ENCODE peak calls at places on chromosomes 2 and 18, in seven cellular contexts. D is transverse colon; K is mucosa of descending colon; W is heart left ventricle; U is neuronal stem cell; R is IMR-90; H is effector memory CD4-positive, alpha-beta T cell. Y is an unnamed sample. For H3K4me1, the result is how much of the 10 kb centered on the place peaks cover.

GRCh38 chr2:206260427-206261012 is 13.9 kb upstream of the ZDBF2 start:
- DNase-seq in U (no peak), R (peak), K (no peak), H (no peak), D (no peak), W (no peak), Y (peak)

GRCh38 chr2:239276813-239277193 is 124.0 kb downstream of the HDAC4 start:
- DNase-seq in H (no peak), W (peak), U (no peak), R (no peak), D (no peak), K (peak), Y (no peak)

GRCh38 chr2:193679850-193680249 is 1485.1 kb upstream of the TMEFF2 start:
- DNase-seq in K (no peak), R (no peak), H (no peak), W (no peak), U (no peak), D (no peak), Y (peak)

GRCh38 chr2:38296381-38296780 is 80.7 kb downstream of the ATL2 start:
- DNase-seq in R (no peak), K (no peak), U (no peak), W (no peak), H (no peak), D (no peak), Y (no peak)

GRCh38 chr2:189210250-189211075 is 30.9 kb upstream of the COL5A2 start:
- DNase-seq in K (no peak), H (no peak), U (no peak), R (peak), D (peak), W (peak), Y (no peak)

GRCh38 chr2:30266051-30266621 is 34.8 kb downstream of the LBH start:
- DNase-seq in R (no peak), D (peak), U (no peak), H (peak), W (peak), K (peak), Y (no peak)

GRCh38 chr18:56021814-56022205 is 433.8 kb upstream of the TCF4 start:
- DNase-seq in W (no peak), K (no peak), U (no peak), D (no peak), H (no peak), R (no peak), Y (no peak)

GRCh38 chr2:178677599-178677998 is 129.6 kb downstream of the TTN start:
- DNase-seq in H (no peak), W (no peak), K (no peak), U (no peak), D (no peak), R (no peak), Y (no peak)

GRCh38 chr2:9333591-9334171 is 89.6 kb downstream of the ITGB1BP1 start:
- DNase-seq in R (peak), U (peak), D (peak), K (peak), H (no peak), W (peak), Y (peak)

GRCh38 chr18:6877288-6877687 is 147.8 kb downstream of the ARHGAP28 start:
- DNase-seq in R (no peak), H (no peak), D (no peak), U (no peak), K (no peak), W (no peak), Y (no peak)

GRCh38 chr2:28370355-28370754 is 22.3 kb upstream of the FOSL2 start:
- DNase-seq in H (no peak), U (no peak), D (no peak), K (no peak), W (no peak), R (no peak), Y (no peak)

GRCh38 chr2:1491751-1492150 is 78.5 kb downstream of the TPO start:
- DNase-seq in H (no peak), U (no peak), W (no peak), R (no peak), K (no peak), D (no peak), Y (no peak)

GRCh38 chr18:78767648-78768071 is 212.0 kb upstream of the SALL3 start:
- DNase-seq in R (no peak), D (no peak), K (no peak), H (no peak), W (no peak), U (no peak), Y (no peak)

GRCh38 chr2:31319391-31320175 is 85.6 kb downstream of the EHD3 start:
- DNase-seq in R (peak), K (no peak), D (peak), W (no peak), U (no peak), H (no peak), Y (no peak)

GRCh38 chr2:225429718-225430117 is 30.2 kb downstream of the NYAP2 start:
- DNase-seq in R (peak), D (no peak), U (no peak), K (no peak), H (no peak), W (no peak), Y (no peak)

GRCh38 chr2:205686231-205687017 is 4.1 kb downstream of the NRP2 start:
- DNase-seq in K (no peak), W (no peak), H (no peak), R (peak), D (no peak), U (no peak), Y (no peak)

GRCh38 chr18:41144444-41144843 is 810.6 kb upstream of the PIK3C3 start:
- DNase-seq in W (no peak), U (no peak), D (no peak), H (no peak), R (peak), K (no peak), Y (no peak)

GRCh38 chr2:120398961-120399888 is 53.3 kb downstream of the INHBB start:
- DNase-seq in H (no peak), D (peak), U (no peak), R (no peak), W (no peak), K (peak), Y (peak)

GRCh38 chr2:172539767-172540166 is 16.1 kb upstream of the PDK1 start:
- DNase-seq in D (no peak), K (no peak), W (no peak), R (no peak), H (no peak), U (no peak), Y (no peak)

GRCh38 chr2:174840436-174840835 is 76.2 kb upstream of the CHRNA1 start:
- DNase-seq in R (peak), U (no peak), H (no peak), D (no peak), W (no peak), K (no peak), Y (no peak)

GRCh38 chr2:10400568-10400977 is 47.6 kb downstream of the ODC1 start:
- DNase-seq in R (no peak), D (peak), H (no peak), W (peak), K (no peak), U (no peak), Y (no peak)

GRCh38 chr2:36174920-36175319 is 180.7 kb upstream of the CRIM1 start:
- DNase-seq in R (no peak), K (no peak), W (no peak), H (no peak), D (no peak), U (no peak), Y (no peak)

GRCh38 chr2:216651370-216651881 is 18.2 kb downstream of the IGFBP2 start:
- DNase-seq in H (no peak), R (peak), D (no peak), K (no peak), U (no peak), W (no peak), Y (no peak)

GRCh38 chr2:164843346-164843841 is 1.8 kb upstream of the COBLL1 start:
- DNase-seq in D (no peak), R (no peak), U (no peak), W (no peak), H (no peak), K (no peak), Y (peak)

GRCh38 chr2:221389909-221390308 is 182.2 kb downstream of the EPHA4 start:
- DNase-seq in H (no peak), W (no peak), D (no peak), K (no peak), U (no peak), R (no peak), Y (no peak)

GRCh38 chr2:156077041-156077735 is 255.3 kb downstream of the NR4A2 start:
- DNase-seq in R (no peak), U (no peak), D (no peak), W (no peak), K (no peak), H (no peak), Y (no peak)

GRCh38 chr2:157748371-157749132 is 119.9 kb upstream of the ACVR1C start:
- DNase-seq in W (no peak), R (peak), K (no peak), D (no peak), H (no peak), U (no peak), Y (no peak)

DNA sequence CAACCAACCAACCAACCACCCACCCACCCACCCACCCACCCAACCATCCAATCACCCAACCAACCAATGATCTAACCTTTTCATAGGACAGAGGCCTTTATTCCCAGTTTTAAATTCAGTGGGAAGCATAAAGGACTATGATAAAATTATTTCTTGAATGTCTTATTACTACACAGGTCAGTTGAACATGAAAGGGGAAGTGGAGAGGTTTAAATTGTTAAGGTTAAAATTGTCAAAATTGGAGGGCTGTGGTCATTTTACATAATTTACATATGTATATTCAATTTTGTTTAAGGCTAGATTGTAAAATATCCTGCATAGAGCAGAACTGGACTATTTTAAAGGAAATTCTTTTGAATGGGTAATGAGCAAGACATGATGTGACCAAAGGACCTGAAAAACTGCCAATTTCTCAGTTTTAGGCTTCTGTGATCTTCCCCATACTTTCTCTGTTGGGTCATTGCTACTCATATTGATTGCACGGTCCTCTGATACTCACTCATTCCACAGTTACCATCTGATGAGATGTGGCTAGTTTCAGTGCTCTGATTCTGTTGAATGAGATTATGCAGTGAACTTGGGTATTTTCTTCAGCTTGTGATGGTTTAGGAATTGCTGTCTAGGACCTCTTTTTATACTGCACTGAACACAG is 127.4 kb downstream of the PLCL1 start:
- DNase-seq in W (no peak), R (peak), K (no peak), D (no peak), U (no peak), H (no peak), Y (no peak)
- H3K4me1 ChIP-seq in W (under half), R (under half), K (under half), D (under half), U (under half), H (under half), Y (under half)

DNA sequence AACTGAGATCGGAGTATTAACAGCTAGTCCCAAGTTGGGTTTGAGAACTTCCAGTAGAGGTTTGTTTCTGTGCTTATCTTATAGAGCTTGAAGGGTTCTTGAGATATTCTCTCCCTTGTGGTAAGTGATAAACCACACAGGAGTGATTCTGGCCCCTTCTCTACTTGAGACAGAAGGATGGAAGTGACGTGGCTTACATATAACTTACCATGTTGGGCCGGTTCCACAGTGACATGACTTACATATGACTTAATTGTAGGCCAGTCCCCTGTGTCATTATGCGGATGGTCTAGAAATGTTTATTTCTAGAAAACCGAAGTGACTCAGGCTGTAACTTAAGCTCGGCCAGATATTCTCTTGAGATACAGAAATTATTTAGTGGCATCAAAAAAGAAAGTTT is 62.7 kb downstream of the TRAPPC12 start:
- DNase-seq in U (no peak), W (no peak), R (peak), D (no peak), K (no peak), H (no peak), Y (no peak)
- H3K4me1 ChIP-seq in U (under half), W (under half), R (under half), D (under half), K (under half), H (under half), Y (under half)

DNA sequence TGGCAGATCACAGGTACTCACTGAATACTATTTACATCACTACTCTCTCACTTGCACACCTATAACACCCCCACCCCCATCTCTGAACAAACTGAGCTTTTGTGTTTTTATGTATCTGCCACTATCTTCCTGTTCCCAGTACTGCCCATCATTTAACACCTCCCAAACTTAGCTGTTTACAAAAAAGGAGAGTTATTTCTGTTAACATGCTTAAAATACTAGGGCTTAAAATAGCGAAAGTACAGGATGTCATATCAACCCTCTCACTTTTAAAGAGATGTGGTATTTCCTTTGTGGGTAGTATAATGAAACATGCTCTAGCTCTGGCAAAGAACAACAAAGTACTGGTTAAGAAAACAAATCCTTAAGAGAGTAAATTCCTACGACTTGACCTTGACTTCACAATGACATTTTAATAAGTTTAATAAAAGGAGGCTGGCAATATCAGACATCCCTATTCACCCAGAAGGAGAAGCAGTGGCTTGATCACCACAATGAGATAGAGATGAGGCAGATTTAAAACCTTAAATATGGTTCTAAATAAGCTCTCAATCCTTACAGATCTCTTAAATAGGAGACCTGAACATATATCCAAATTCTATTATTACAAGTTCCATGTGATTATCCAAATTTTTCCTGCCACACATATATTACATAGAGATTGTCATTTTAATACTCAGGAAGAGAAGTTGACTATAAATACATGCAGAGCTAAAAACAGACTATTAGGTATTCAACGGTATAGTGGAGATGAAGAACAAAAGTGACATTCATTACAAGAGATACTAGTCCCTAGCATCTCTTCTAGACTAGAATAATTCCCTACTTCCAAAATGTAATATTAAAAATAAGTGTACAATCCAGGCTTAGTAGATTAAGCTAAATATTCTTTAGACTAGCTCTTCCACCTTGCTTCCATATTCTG is 36.9 kb downstream of the TRAK2 start:
- DNase-seq in D (no peak), U (no peak), K (no peak), R (peak), W (no peak), H (no peak), Y (no peak)
- H3K4me1 ChIP-seq in D (under half), U (under half), K (under half), R (under half), W (half or more), H (under half), Y (under half)

DNA sequence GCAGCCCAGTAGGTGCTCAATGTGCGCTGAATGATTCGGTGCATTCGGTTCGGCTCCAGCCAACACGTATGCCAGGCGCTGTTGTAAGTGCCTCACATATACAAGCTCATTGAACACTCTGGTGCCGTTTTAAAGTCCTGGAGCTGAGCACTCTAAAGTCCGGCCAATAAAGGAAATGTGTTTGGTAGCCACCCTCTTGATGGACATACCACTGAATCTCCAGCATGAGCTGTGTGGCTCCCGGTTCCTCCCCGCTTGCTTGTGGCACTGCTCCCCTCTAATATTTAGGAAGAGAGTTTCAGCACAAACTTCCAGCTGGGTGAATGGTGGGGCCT is 112.1 kb downstream of the MCFD2 start:
- DNase-seq in D (no peak), R (no peak), H (no peak), W (no peak), K (no peak), U (no peak), Y (no peak)
- H3K4me1 ChIP-seq in D (under half), R (under half), H (under half), W (under half), K (under half), U (under half), Y (under half)

GRCh38 chr2:45898819-45899218 is 247.3 kb downstream of the PRKCE start:
- DNase-seq in D (no peak), U (no peak), H (no peak), R (no peak), W (peak), K (no peak), Y (no peak)
- H3K4me1 ChIP-seq in D (under half), U (under half), H (under half), R (under half), W (under half), K (under half), Y (under half)

GRCh38 chr2:144477943-144478283 is 42.0 kb downstream of the ZEB2 start:
- DNase-seq in K (no peak), H (no peak), R (peak), D (no peak), W (no peak), U (no peak), Y (no peak)

GRCh38 chr2:144479659-144480058 is 40.3 kb downstream of the ZEB2 start:
- DNase-seq in D (no peak), U (no peak), H (no peak), K (no peak), R (no peak), W (no peak), Y (no peak)

GRCh38 chr2:144479138-144479537 is 40.8 kb downstream of the ZEB2 start:
- DNase-seq in D (no peak), W (no peak), R (peak), U (no peak), H (no peak), K (no peak), Y (no peak)

GRCh38 chr2:144475596-144475995 is 44.3 kb downstream of the ZEB2 start:
- DNase-seq in U (no peak), D (no peak), K (no peak), R (no peak), H (no peak), W (no peak), Y (no peak)

DNA sequence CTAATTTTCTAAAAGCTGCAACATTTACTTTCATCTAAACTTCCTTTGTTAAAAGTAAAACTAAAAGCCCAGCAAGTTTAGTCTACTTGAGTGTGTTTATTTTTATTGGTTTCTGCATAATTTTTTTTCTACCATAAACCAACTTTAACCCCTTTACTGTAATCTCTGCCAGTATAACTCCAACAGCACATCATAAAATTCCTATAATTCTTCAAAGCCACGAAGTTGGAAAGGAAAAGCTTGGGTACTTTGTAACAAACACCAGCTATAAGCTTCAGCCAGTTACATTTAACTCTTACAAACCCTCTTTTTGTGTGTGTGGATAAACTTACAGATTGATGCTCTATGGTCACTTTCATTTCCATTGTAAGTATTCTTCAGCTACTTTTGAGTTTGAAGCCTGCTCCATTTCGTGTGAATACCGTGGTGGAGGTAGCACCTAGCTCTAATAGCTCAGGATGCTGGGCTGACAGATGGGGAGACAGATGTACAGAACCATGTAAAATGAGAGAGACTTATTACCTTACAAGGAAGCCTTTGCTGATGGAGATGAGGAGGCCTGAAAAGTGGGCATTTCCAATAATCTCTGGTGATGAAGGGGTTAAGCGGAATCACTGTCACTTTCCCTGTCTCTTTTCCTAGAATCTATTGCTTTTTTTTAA is 42.5 kb downstream of the ZEB2 start:
- DNase-seq in W (no peak), R (peak), H (no peak), K (no peak), D (no peak), U (no peak), Y (no peak)
- H3K4me1 ChIP-seq in W (half or more), R (under half), H (under half), K (under half), D (under half), U (under half), Y (under half)

Y was measured in HAP-1.